ENCODE peak calls at places on chromosomes 6 and 20, in eight cellular contexts. C is anterior cingulate cortex; H is amniotic stem cell; D is KG1; S is AG04449; W is HCEC 1CT; T is effector CD4-positive, alpha-beta T cell; V is MCF 10A. G is an unnamed sample.

GRCh38 chr20:47576516-47577033 is 74.9 kb downstream of the NCOA3 start:
- DNase-seq in C (peak), H (peak), D (no peak), S (no peak), W (peak), T (no peak), V (peak), G (peak)

GRCh38 chr6:111871725-111872520 is 1.3 kb downstream of the FYN start:
- DNase-seq in C (no peak), H (no peak), D (no peak), S (no peak), W (peak), T (no peak), V (no peak), G (no peak)

GRCh38 chr6:81241717-81242116 is 510.8 kb downstream of the TENT5A start:
- DNase-seq in C (no peak), H (peak), D (peak), S (peak), W (peak), T (no peak), V (peak), G (no peak)

GRCh38 chr20:20139403-20139802 is 87.1 kb downstream of the CFAP61 start:
- DNase-seq in C (no peak), H (no peak), D (no peak), S (no peak), W (no peak), T (no peak), V (no peak), G (no peak)

GRCh38 chr20:48841861-48842529 is 14.2 kb upstream of the PREX1 start:
- DNase-seq in C (no peak), H (peak), D (no peak), S (no peak), W (peak), T (no peak), V (peak), G (peak)

GRCh38 chr20:4985658-4986057 is 15.7 kb downstream of the SLC23A2 start:
- DNase-seq in C (no peak), H (no peak), D (no peak), S (no peak), W (no peak), T (no peak), V (no peak), G (no peak)

GRCh38 chr20:61932711-61933480 is 132.8 kb downstream of the TAF4 start:
- DNase-seq in C (no peak), H (no peak), D (no peak), S (no peak), W (no peak), T (no peak), V (no peak), G (no peak)

GRCh38 chr6:22888147-22888831 is 318.9 kb downstream of the HDGFL1 start:
- DNase-seq in C (no peak), H (no peak), D (no peak), S (no peak), W (no peak), T (no peak), V (peak), G (no peak)

GRCh38 chr6:148200302-148200701 is 142.3 kb upstream of the SASH1 start:
- DNase-seq in C (peak), H (no peak), D (no peak), S (no peak), W (no peak), T (no peak), V (no peak), G (no peak)

GRCh38 chr20:14775778-14776177 is 438.4 kb upstream of the FLRT3 start:
- DNase-seq in C (peak), H (peak), D (no peak), S (peak), W (no peak), T (no peak), V (peak), G (peak)